ENCODE peak calls at places on chromosomes 2 and 18, in seven cellular contexts. M is A549; D is occipital lobe; Z is activated T-helper 2 cell treated with anti-CD3 and anti-CD28 coated beads, Interferon-gamma antibody, Interleukin-2, Interleukin-4, amounts not matched to agents 10 μg/mL and 5 μg/mL and 100 μg/mL, durations not matched to agents 14 hours and 24 hours and 36 hours; B is AG08395; P is NCI-H1092 treated with DMSO at 0.1 percent for 48 hours; H is psoas muscle. W is an unnamed sample.

GRCh38 chr2:151713291-151713903 is 20.9 kb downstream of the NEB start:
- DNase-seq in P (no peak), M (no peak), D (no peak), B (no peak), Z (no peak), H (no peak), W (no peak)

GRCh38 chr2:85748039-85748438 is 5.8 kb upstream of the ATOH8 start:
- DNase-seq in M (no peak), H (no peak), D (no peak), Z (no peak), B (no peak), P (no peak), W (no peak)

GRCh38 chr2:16386431-16386830 is 279.2 kb downstream of the CYRIA start:
- DNase-seq in Z (no peak), H (no peak), B (no peak), M (no peak), D (no peak), P (no peak), W (no peak)

GRCh38 chr2:105455488-105455991 is 56.7 kb upstream of the FHL2 start:
- DNase-seq in P (peak), M (peak), Z (no peak), H (peak), D (no peak), B (peak), W (peak)

GRCh38 chr2:237143676-237144440 is 58.2 kb downstream of the COPS8 start:
- DNase-seq in H (no peak), P (no peak), B (peak), D (no peak), Z (no peak), M (no peak), W (no peak)

GRCh38 chr18:44802508-44802907 is 121.8 kb downstream of the SETBP1 start:
- DNase-seq in Z (no peak), D (no peak), P (no peak), M (no peak), B (peak), H (no peak), W (no peak)

GRCh38 chr2:142938240-142938639 is 60.8 kb downstream of the KYNU start:
- DNase-seq in D (no peak), P (no peak), M (no peak), B (no peak), Z (no peak), H (no peak), W (no peak)

GRCh38 chr18:11885278-11885991 is 22.7 kb downstream of the MPPE1 start:
- DNase-seq in P (no peak), H (no peak), D (no peak), M (no peak), B (no peak), Z (no peak), W (no peak)

GRCh38 chr2:5560981-5561380 is 131.2 kb upstream of the SOX11 start:
- DNase-seq in M (no peak), D (peak), P (no peak), H (peak), B (no peak), Z (no peak), W (no peak)

GRCh38 chr18:9741821-9742541 is 33.9 kb downstream of the RAB31 start:
- DNase-seq in D (no peak), P (no peak), Z (no peak), H (peak), B (peak), M (peak), W (no peak)

GRCh38 chr2:27407798-27408491 is 1.4 kb downstream of the PPM1G start:
- DNase-seq in Z (no peak), D (no peak), M (peak), H (no peak), B (peak), P (peak), W (peak)

GRCh38 chr18:25503567-25504081 is 151.7 kb upstream of the ZNF521 start:
- DNase-seq in D (peak), H (peak), P (no peak), B (peak), Z (no peak), M (peak), W (no peak)

GRCh38 chr2:164992818-164993217 is 37.5 kb upstream of the SLC38A11 start:
- DNase-seq in M (peak), Z (peak), D (no peak), B (no peak), P (peak), H (no peak), W (peak)

GRCh38 chr2:62939735-62940491 is 110.7 kb upstream of the OTX1 start:
- DNase-seq in P (no peak), B (peak), D (no peak), Z (no peak), M (peak), H (no peak), W (no peak)

GRCh38 chr2:235330775-235331438 is 162.9 kb upstream of the AGAP1 start:
- DNase-seq in H (no peak), Z (no peak), M (peak), D (peak), B (peak), P (no peak), W (no peak)

GRCh38 chr2:72895154-72895553 is 7.9 kb downstream of the SPR start:
- DNase-seq in D (no peak), H (no peak), M (no peak), Z (no peak), P (no peak), B (no peak), W (no peak)

GRCh38 chr2:42522035-42522434 is 28.3 kb upstream of the KCNG3 start:
- DNase-seq in B (no peak), P (no peak), D (no peak), M (no peak), H (no peak), Z (no peak), W (no peak)

GRCh38 chr18:6437937-6438818 is 23.5 kb upstream of the L3MBTL4 start:
- DNase-seq in Z (no peak), D (no peak), B (no peak), H (no peak), P (no peak), M (no peak), W (no peak)